ENCODE peak calls at places on chromosomes 6 and 20, in ten cellular contexts. G is stimulated activated naive B cell treated with anti-CD40 and anti-IgM and Interleukin-4, amounts not matched to agents 10 μg/mL and 1 μg/mL and 100 μg/mL, for 72 hours; J is midbrain; N is GM12865; V is GDM1; X is HEK293T; S is HFFc6; M is activated CD4-positive, alpha-beta T cell treated with anti-CD3 and anti-CD28 coated beads, Interleukin-2, amount 50 U/mL, for 1 hour; U is ureter; O is posterior vena cava. R is an unnamed sample.
A peak's percentile ranks its signal among the peaks of the same experiment; 100 is the strongest.

GRCh38 chr20:35618372-35619131 is 2.9 kb downstream of the SPAG4 start:
- DNase-seq in G (peak; percentile 15), J (no peak), N (peak; percentile 39), V (no peak), X (no peak), S (peak; percentile 6), M (no peak), U (no peak), O (no peak), R (no peak)

GRCh38 chr6:112881027-112881426 is 533.9 kb downstream of the RFPL4B start:
- DNase-seq in G (no peak), J (no peak), N (peak; percentile 2), V (no peak), X (no peak), S (peak; percentile 66), M (no peak), U (no peak), O (no peak), R (no peak)

GRCh38 chr20:45288376-45288775 is 18.3 kb upstream of the RBPJL start:
- DNase-seq in G (no peak), J (no peak), N (no peak), V (no peak), X (no peak), S (no peak), M (no peak), U (no peak), O (no peak), R (no peak)

GRCh38 chr20:39190666-39191570 is 228.8 kb downstream of the DHX35 start:
- DNase-seq in G (no peak), J (no peak), N (no peak), V (no peak), X (no peak), S (peak; percentile 25), M (no peak), U (no peak), O (no peak), R (no peak)

GRCh38 chr6:2133718-2134310 is 111.6 kb downstream of the GMDS start:
- DNase-seq in G (no peak), J (no peak), N (no peak), V (no peak), X (no peak), S (no peak), M (no peak), U (no peak), O (no peak), R (no peak)

GRCh38 chr20:7302256-7302655 is 534.8 kb downstream of the BMP2 start:
- DNase-seq in G (no peak), J (no peak), N (no peak), V (no peak), X (no peak), S (no peak), M (no peak), U (no peak), O (no peak), R (no peak)

GRCh38 chr6:108121612-108122011 is 44.2 kb upstream of the NR2E1 start:
- DNase-seq in G (no peak), J (no peak), N (no peak), V (no peak), X (no peak), S (no peak), M (no peak), U (no peak), O (no peak), R (no peak)

GRCh38 chr6:115910147-115910546 is 150.5 kb downstream of the FRK start:
- DNase-seq in G (no peak), J (no peak), N (no peak), V (no peak), X (no peak), S (no peak), M (no peak), U (no peak), O (no peak), R (no peak)

GRCh38 chr6:7051780-7052440 is 55.9 kb upstream of the RREB1 start:
- DNase-seq in G (peak; percentile 26), J (no peak), N (peak; percentile 39), V (no peak), X (peak; percentile 52), S (no peak), M (peak; percentile 56), U (peak; percentile 63), O (peak; percentile 84), R (no peak)

GRCh38 chr6:44708208-44708607 is 320.7 kb downstream of the CDC5L start:
- DNase-seq in G (no peak), J (no peak), N (no peak), V (no peak), X (no peak), S (no peak), M (no peak), U (no peak), O (no peak), R (no peak)

GRCh38 chr6:16929814-16930213 is 168.6 kb upstream of the ATXN1 start:
- DNase-seq in G (no peak), J (no peak), N (no peak), V (no peak), X (no peak), S (peak; percentile 99), M (no peak), U (no peak), O (no peak), R (no peak)

GRCh38 chr6:36839819-36840379 is 655 bp upstream of the CPNE5 start:
- DNase-seq in G (no peak), J (no peak), N (peak; percentile 26), V (no peak), X (peak; percentile 69), S (no peak), M (peak; percentile 49), U (no peak), O (peak; percentile 86), R (peak; percentile 34)

GRCh38 chr20:46342045-46342378 is 33.7 kb upstream of the CDH22 start:
- DNase-seq in G (no peak), J (no peak), N (no peak), V (no peak), X (no peak), S (no peak), M (no peak), U (no peak), O (no peak), R (no peak)

GRCh38 chr6:1624848-1625341 is 15.2 kb downstream of the FOXC1 start:
- DNase-seq in G (no peak), J (no peak), N (no peak), V (no peak), X (no peak), S (peak; percentile 24), M (no peak), U (no peak), O (peak; percentile 85), R (no peak)

GRCh38 chr6:152127429-152128165 is 320.1 kb downstream of the ESR1 start:
- DNase-seq in G (no peak), J (no peak), N (no peak), V (no peak), X (no peak), S (peak; percentile 36), M (no peak), U (no peak), O (no peak), R (no peak)

GRCh38 chr6:37731888-37732287 is 34.2 kb upstream of the MDGA1 start:
- DNase-seq in G (peak; percentile 47), J (no peak), N (peak; percentile 65), V (no peak), X (no peak), S (no peak), M (peak; percentile 32), U (peak; percentile 52), O (no peak), R (no peak)

GRCh38 chr6:162778603-162779002 is 50.8 kb downstream of the PACRG start:
- DNase-seq in G (no peak), J (no peak), N (no peak), V (no peak), X (no peak), S (no peak), M (no peak), U (no peak), O (no peak), R (no peak)

GRCh38 chr20:26216025-26216424 is 519.4 kb upstream of the ZNF337 start:
- DNase-seq in G (no peak), J (no peak), N (no peak), V (no peak), X (no peak), S (peak; percentile 53), M (no peak), U (no peak), O (no peak), R (no peak)

GRCh38 chr6:1482381-1483166 is 93.2 kb downstream of the FOXF2 start:
- DNase-seq in G (no peak), J (no peak), N (peak; percentile 69), V (no peak), X (no peak), S (no peak), M (no peak), U (no peak), O (peak; percentile 34), R (no peak)